ENCODE peak calls at places on chromosomes 3 and 15, in seven cellular contexts. X is A673; H is progenitor cell of endocrine pancreas; C is CD8-positive, alpha-beta T cell; F is psoas muscle; W is Calu3; A is spleen. K is an unnamed sample.

GRCh38 chr3:141366285-141367037 is 1.8 kb upstream of the ZBTB38 start:
- DNase-seq in H (no peak), X (no peak), C (no peak), F (peak), A (no peak), W (peak), K (no peak)

GRCh38 chr3:64490180-64490579 is 197.6 kb downstream of the ADAMTS9 start:
- DNase-seq in F (no peak), A (no peak), C (no peak), H (no peak), X (no peak), W (no peak), K (no peak)

GRCh38 chr3:8279476-8279875 is 222.1 kb upstream of the LMCD1 start:
- DNase-seq in H (no peak), A (no peak), C (no peak), W (no peak), F (no peak), X (no peak), K (no peak)

GRCh38 chr3:151976211-151977050 is 103.0 kb downstream of the SUCNR1 start:
- DNase-seq in F (no peak), C (no peak), A (no peak), X (peak), W (peak), H (no peak), K (no peak)

GRCh38 chr3:160365872-160366522 is 33.0 kb downstream of the IFT80 start:
- DNase-seq in W (no peak), A (no peak), X (no peak), C (no peak), F (no peak), H (no peak), K (no peak)

GRCh38 chr15:40843885-40844542 is at the start of gene SPINT1:
- DNase-seq in F (no peak), X (no peak), C (no peak), H (peak), W (peak), A (no peak), K (peak)

GRCh38 chr3:62366093-62366419 is 7.3 kb downstream of the FEZF2 start:
- DNase-seq in F (no peak), H (no peak), W (no peak), X (no peak), A (no peak), C (no peak), K (no peak)

GRCh38 chr3:160394009-160394392 is 5.0 kb downstream of the IFT80 start:
- DNase-seq in W (no peak), C (no peak), A (no peak), F (no peak), X (no peak), H (no peak), K (no peak)

GRCh38 chr15:35560258-35560657 is 14.3 kb upstream of the DPH6 start:
- DNase-seq in X (no peak), A (no peak), F (no peak), H (no peak), W (no peak), C (no peak), K (no peak)

GRCh38 chr3:187994221-187995085 is 159.5 kb upstream of the LPP start:
- DNase-seq in H (no peak), A (no peak), X (no peak), C (peak), W (no peak), F (no peak), K (no peak)

GRCh38 chr3:27252646-27253045 is 116.5 kb downstream of the NEK10 start:
- DNase-seq in X (no peak), A (no peak), H (no peak), C (no peak), W (no peak), F (no peak), K (no peak)

GRCh38 chr15:92963794-92964193 is 63.7 kb downstream of the CHD2 start:
- DNase-seq in W (no peak), A (no peak), X (peak), C (no peak), H (no peak), F (no peak), K (no peak)

GRCh38 chr15:88467935-88468528 is 524 bp downstream of the MRPS11 start:
- DNase-seq in X (peak), H (no peak), C (no peak), W (no peak), F (no peak), A (no peak), K (no peak)

GRCh38 chr3:153426803-153427202 is 264.8 kb downstream of the RAP2B start:
- DNase-seq in W (no peak), C (no peak), X (no peak), A (no peak), H (no peak), F (no peak), K (no peak)

GRCh38 chr3:141106842-141107241 is 55.7 kb downstream of the SPSB4 start:
- DNase-seq in H (no peak), X (no peak), F (no peak), A (no peak), W (no peak), C (no peak), K (no peak)

GRCh38 chr15:78638658-78639314 is 2.2 kb downstream of the CHRNB4 start:
- DNase-seq in H (peak), W (peak), A (no peak), C (peak), X (peak), F (peak), K (peak)

GRCh38 chr3:84965141-84965540 is 6.4 kb downstream of the CADM2 start:
- DNase-seq in H (peak), A (no peak), C (no peak), X (peak), F (no peak), W (peak), K (no peak)

GRCh38 chr3:170159933-170160332 is 21.6 kb downstream of the PHC3 start:
- DNase-seq in C (no peak), H (no peak), A (no peak), W (no peak), F (no peak), X (no peak), K (no peak)

GRCh38 chr3:187989458-187990153 is 164.4 kb upstream of the LPP start:
- DNase-seq in F (no peak), X (no peak), C (no peak), H (no peak), W (no peak), A (no peak), K (no peak)

GRCh38 chr3:197226179-197226578 is 72.2 kb downstream of the DLG1 start:
- DNase-seq in F (no peak), H (no peak), W (no peak), X (peak), A (no peak), C (no peak), K (no peak)

GRCh38 chr15:77075528-77075927 is 4.6 kb upstream of the TSPAN3 start:
- DNase-seq in C (no peak), H (no peak), F (no peak), X (no peak), W (peak), A (no peak), K (no peak)

GRCh38 chr3:70771426-70772147 is 459.1 kb upstream of the MDFIC2 start:
- DNase-seq in H (no peak), C (no peak), W (no peak), X (no peak), A (no peak), F (no peak), K (no peak)

GRCh38 chr3:13174803-13175135 is 101.5 kb upstream of the IQSEC1 start:
- DNase-seq in F (no peak), C (no peak), X (no peak), W (no peak), H (no peak), A (no peak), K (no peak)

GRCh38 chr3:99505646-99506269 is 132.6 kb upstream of the COL8A1 start:
- DNase-seq in X (peak), C (no peak), A (no peak), F (peak), H (no peak), W (peak), K (peak)

GRCh38 chr3:147930417-147930816 is 521.3 kb downstream of the ZIC1 start:
- DNase-seq in X (peak), H (no peak), A (no peak), W (peak), C (no peak), F (no peak), K (no peak)

GRCh38 chr15:52445553-52445952 is 83.1 kb downstream of the MYO5A start:
- DNase-seq in W (no peak), X (no peak), F (no peak), C (no peak), H (no peak), A (no peak), K (no peak)

GRCh38 chr15:61750271-61751084 is 309.8 kb downstream of the VPS13C start:
- DNase-seq in X (no peak), C (no peak), A (no peak), F (no peak), H (no peak), W (peak), K (no peak)

GRCh38 chr3:36877930-36878685 is 66.7 kb downstream of the TRANK1 start:
- DNase-seq in X (no peak), C (no peak), W (no peak), F (no peak), H (no peak), A (no peak), K (no peak)

GRCh38 chr15:39511000-39511914 is 69.6 kb upstream of the THBS1 start:
- DNase-seq in W (no peak), C (no peak), H (no peak), X (no peak), A (no peak), F (peak), K (no peak)

GRCh38 chr15:80317389-80318169 is 65.6 kb upstream of the CTXND1 start:
- DNase-seq in X (peak), W (no peak), C (no peak), F (no peak), H (no peak), A (no peak), K (no peak)

GRCh38 chr3:132332082-132332964 is 15.1 kb downstream of the ACP3 start:
- DNase-seq in H (no peak), F (no peak), X (no peak), A (no peak), C (no peak), W (no peak), K (no peak)

GRCh38 chr3:142022381-142022780 is 127.0 kb downstream of the TFDP2 start:
- DNase-seq in X (peak), H (no peak), A (no peak), F (no peak), W (no peak), C (no peak), K (peak)

GRCh38 chr3:46925585-46925934 is 48.0 kb downstream of the PTH1R start:
- DNase-seq in H (no peak), A (peak), F (peak), X (no peak), W (no peak), C (no peak), K (no peak)

GRCh38 chr3:179256813-179257212 is 5.9 kb upstream of the KCNMB3 start:
- DNase-seq in X (no peak), W (no peak), F (no peak), H (no peak), A (no peak), C (no peak), K (no peak)

GRCh38 chr3:179247289-179248020 is 3.5 kb downstream of the KCNMB3 start:
- DNase-seq in C (no peak), X (no peak), W (no peak), A (no peak), H (no peak), F (no peak), K (no peak)

DNA sequence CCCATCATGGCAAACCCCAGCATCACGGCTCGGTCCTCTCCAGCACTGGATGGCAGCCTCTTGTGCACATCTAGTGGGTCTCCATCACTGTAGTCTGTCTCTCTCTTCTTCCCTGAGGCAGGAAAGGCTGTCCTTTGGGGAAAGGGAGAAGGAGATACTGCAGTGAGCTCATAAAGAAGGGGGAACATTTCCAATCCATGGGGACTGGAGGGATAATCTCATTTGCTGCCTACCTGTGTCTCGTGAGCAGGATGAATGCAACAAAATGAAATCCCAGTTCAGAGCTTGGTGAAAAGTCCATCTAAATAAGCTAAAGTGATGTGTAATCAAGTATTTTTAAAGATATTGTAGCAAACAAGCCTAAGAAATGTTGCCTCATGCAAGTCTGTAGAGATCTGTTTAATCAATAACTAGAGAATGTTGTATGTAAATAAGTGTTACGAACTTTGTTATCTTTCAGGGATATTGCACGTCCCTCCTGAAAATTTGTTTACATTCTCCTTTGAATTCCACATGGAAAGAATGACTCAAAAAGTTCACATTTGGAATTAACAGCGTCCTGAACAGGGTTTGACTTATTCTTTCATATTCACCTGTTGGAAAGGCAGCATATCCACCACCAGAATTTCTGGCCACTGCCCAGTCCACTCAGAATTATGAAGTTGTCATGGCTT is at the start of gene KCNMB3:
- DNase-seq in A (no peak), W (no peak), C (no peak), X (no peak), H (no peak), F (no peak), K (no peak)
- TF ChIP-seq CTCF in A (no peak), W (no peak), C (no peak), X (no peak), H (no peak), F (no peak), K (no peak)

GRCh38 chr3:33211444-33211843 is 7.2 kb downstream of the SUSD5 start:
- DNase-seq in H (no peak), C (no peak), X (peak), W (peak), A (no peak), F (no peak), K (no peak)
- TF ChIP-seq CTCF in H (no peak), C (no peak), X (no peak), W (no peak), A (no peak), F (no peak), K (no peak)

DNA sequence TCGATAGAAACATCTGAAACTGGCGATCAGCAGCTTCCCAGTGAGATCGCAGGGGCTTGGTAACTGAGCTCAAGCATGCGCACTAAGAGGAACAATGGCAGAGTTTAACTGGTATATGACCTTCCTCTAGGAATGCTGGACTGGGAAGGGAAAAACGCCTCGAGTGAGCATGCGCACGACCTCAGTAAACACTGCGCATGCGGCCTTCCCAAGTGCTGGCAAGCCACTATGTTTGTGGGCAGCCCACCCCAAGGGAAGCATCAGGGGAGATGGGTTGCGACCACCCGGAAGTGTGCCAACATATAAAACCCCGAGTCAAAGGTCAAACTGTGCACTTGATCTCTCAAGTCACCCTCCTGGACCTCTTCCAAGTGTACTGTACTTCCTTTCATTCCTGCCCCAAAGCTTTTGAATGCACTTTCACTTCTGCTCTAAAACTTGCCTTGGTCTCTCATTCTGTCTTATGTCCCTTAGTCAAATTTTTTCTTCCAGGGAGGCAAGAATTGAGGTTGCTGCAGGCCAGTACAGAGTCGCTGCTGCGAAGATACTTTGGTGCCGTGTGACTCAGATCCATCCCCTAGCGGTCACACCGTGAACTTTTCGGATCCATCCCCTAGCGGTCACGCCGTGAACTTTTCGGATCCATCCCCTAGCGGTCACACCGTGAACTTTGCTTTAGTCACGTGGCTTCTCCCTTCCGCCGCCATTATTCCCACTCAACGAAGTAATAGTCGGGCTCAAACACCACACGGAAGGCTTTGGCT is 243.3 kb downstream of the FAM43A start:
- DNase-seq in H (no peak), A (no peak), F (no peak), C (no peak), X (no peak), W (no peak), K (no peak)
- TF ChIP-seq CTCF in H (peak), A (peak), F (peak), C (no peak), X (no peak), W (no peak), K (no peak)

GRCh38 chr15:96894669-96895068 is 564.2 kb downstream of the NR2F2 start:
- DNase-seq in F (no peak), W (no peak), X (no peak), A (no peak), H (no peak), C (no peak), K (no peak)

GRCh38 chr15:96888764-96889163 is 558.3 kb downstream of the NR2F2 start:
- DNase-seq in H (no peak), F (no peak), A (no peak), X (no peak), C (no peak), W (no peak), K (no peak)

GRCh38 chr15:96896766-96897165 is 566.3 kb downstream of the NR2F2 start:
- DNase-seq in A (no peak), X (no peak), F (no peak), C (no peak), H (no peak), W (no peak), K (no peak)

GRCh38 chr15:96889734-96890480 is 559.4 kb downstream of the NR2F2 start:
- DNase-seq in C (no peak), A (no peak), X (peak), W (peak), F (no peak), H (no peak), K (no peak)

DNA sequence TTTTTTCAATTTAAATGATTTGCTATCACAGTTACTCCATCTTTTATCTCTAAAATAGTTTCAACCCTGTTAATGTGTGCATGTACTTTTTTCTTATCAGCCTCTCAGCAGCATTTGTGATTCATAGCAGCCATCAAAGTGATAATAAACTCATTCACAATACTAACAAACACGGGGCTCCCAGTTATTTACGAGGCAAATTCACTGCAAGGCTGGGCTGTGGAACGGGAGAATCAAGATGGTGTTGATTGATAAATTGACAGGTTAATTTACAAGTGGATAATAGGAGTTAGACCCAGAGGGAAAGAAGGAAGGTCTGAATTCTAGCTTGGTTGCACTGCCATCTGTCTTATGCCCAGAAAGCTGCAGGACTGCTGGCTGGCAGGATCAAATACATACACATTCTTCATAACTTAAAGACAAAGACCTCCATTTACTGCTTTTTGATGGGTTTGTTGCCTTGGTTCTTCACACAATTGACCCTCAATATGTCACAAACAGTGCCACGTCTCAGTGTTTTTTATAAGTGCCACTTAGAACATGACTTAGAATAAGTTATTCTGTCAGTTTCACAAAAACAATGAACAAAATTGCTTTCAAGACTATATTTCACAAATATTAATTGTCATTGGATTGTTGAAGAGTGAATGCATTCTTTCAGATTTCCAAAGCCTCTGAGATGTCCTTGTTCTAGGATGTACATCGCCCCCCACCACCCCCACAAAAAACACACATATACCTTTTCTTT is 562.8 kb downstream of the NR2F2 start:
- DNase-seq in W (peak), H (no peak), C (no peak), A (no peak), X (peak), F (no peak), K (no peak)
- TF ChIP-seq CTCF in W (peak), H (peak), C (no peak), A (peak), X (peak), F (peak), K (peak)

DNA sequence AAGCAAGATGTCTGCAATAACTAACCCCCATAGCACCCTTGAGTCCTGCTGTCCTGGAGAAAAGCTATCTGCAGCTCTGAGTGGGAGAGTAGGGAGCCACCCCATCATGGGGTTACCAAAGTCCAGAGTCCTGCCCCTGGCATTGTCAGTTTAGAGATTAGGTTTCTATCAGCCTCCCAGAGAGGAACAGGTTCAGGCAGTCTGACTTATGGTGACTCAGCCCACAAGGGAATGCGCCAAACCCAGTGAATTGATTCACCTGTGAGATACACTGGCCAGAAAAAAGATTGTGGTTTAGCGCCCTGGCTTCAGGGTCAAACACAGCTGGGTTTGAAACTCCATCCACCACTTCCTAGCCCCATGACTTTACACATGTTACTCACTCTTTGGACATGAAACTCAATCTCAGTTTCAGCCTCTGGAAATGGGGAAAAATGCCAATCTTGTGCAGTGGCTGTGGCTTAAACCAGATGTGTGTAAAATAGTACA is 263.6 kb upstream of the HES1 start:
- DNase-seq in F (peak), W (peak), A (no peak), H (no peak), C (no peak), X (no peak), K (no peak)
- TF ChIP-seq CTCF in F (no peak), W (no peak), A (no peak), H (no peak), C (no peak), X (no peak), K (no peak)

K was measured in GM13976.